ENCODE peak calls at places on chromosomes 12 and 14, in nine cellular contexts. L is AG10803; N is AG09309; O is left lung; A is left ventricle myocardium inferior; T is adrenal gland; F is CD8-positive, alpha-beta T cell; J is fibroblast of lung; Y is fibroblast of mammary gland. W is an unnamed sample.

GRCh38 chr12:53381739-53382630 is 2.0 kb downstream of the SP1 start:
- DNase-seq in L (peak; percentile 80), N (no peak), O (peak; percentile 58), A (peak; percentile 34), T (peak; percentile 88), F (no peak), J (peak; percentile 48), Y (peak; percentile 84), W (peak; percentile 77)

GRCh38 chr12:103326190-103326589 is 169.6 kb downstream of the C12orf42 start:
- DNase-seq in L (no peak), N (no peak), O (no peak), A (no peak), T (no peak), F (no peak), J (no peak), Y (no peak), W (no peak)

GRCh38 chr12:121034906-121035305 is 4.1 kb downstream of the OASL start:
- DNase-seq in L (no peak), N (no peak), O (no peak), A (no peak), T (no peak), F (no peak), J (no peak), Y (no peak), W (no peak)

GRCh38 chr12:82359115-82359478 is 768 bp downstream of the METTL25 start:
- DNase-seq in L (peak; percentile 8), N (no peak), O (no peak), A (no peak), T (no peak), F (no peak), J (peak; percentile 13), Y (no peak), W (peak; percentile 11)

GRCh38 chr12:92444763-92445162 is 258.0 kb upstream of the PLEKHG7 start:
- DNase-seq in L (no peak), N (no peak), O (peak; percentile 62), A (no peak), T (peak; percentile 45), F (no peak), J (no peak), Y (no peak), W (no peak)

GRCh38 chr14:55457496-55457895 is 17.1 kb upstream of the TBPL2 start:
- DNase-seq in L (no peak), N (no peak), O (no peak), A (no peak), T (no peak), F (no peak), J (no peak), Y (no peak), W (no peak)

GRCh38 chr12:101697197-101697929 is at the start of gene CHPT1:
- DNase-seq in L (peak; percentile 16), N (no peak), O (peak; percentile 79), A (peak; percentile 84), T (peak; percentile 86), F (peak; percentile 77), J (peak; percentile 32), Y (peak; percentile 19), W (no peak)

GRCh38 chr12:4908694-4909396 is 860 bp upstream of the KCNA1 start:
- DNase-seq in L (no peak), N (no peak), O (no peak), A (no peak), T (no peak), F (no peak), J (peak; percentile 36), Y (peak; percentile 44), W (no peak)

GRCh38 chr12:14417717-14418116 is 52.2 kb downstream of the ATF7IP start:
- DNase-seq in L (peak; percentile 86), N (peak; percentile 65), O (peak; percentile 52), A (peak; percentile 43), T (peak; percentile 83), F (peak; percentile 72), J (peak; percentile 93), Y (peak; percentile 93), W (peak; percentile 92)

GRCh38 chr14:68843471-68844209 is 50.8 kb upstream of the ZFP36L1 start:
- DNase-seq in L (peak; percentile 62), N (no peak), O (peak; percentile 81), A (peak; percentile 82), T (peak; percentile 83), F (peak; percentile 85), J (peak; percentile 53), Y (peak; percentile 65), W (peak; percentile 74)

GRCh38 chr14:44204061-44204815 is 302.8 kb downstream of the FSCB start:
- DNase-seq in L (no peak), N (no peak), O (no peak), A (no peak), T (no peak), F (no peak), J (peak; percentile 3), Y (no peak), W (peak; percentile 40)

GRCh38 chr12:89138048-89138852 is 214.1 kb downstream of the DUSP6 start:
- DNase-seq in L (peak; percentile 13), N (no peak), O (no peak), A (no peak), T (no peak), F (no peak), J (peak; percentile 52), Y (peak; percentile 61), W (peak; percentile 22)

GRCh38 chr12:106141452-106141851 is 2.7 kb upstream of the NUAK1 start:
- DNase-seq in L (peak; percentile 63), N (no peak), O (no peak), A (no peak), T (no peak), F (no peak), J (peak; percentile 47), Y (no peak), W (peak; percentile 39)

GRCh38 chr12:19783547-19784444 is 344.5 kb downstream of the AEBP2 start:
- DNase-seq in L (no peak), N (no peak), O (no peak), A (no peak), T (no peak), F (no peak), J (no peak), Y (no peak), W (no peak)

GRCh38 chr12:12266873-12267634 is at the start of gene LRP6:
- DNase-seq in L (peak; percentile 96), N (peak; percentile 86), O (peak; percentile 87), A (peak; percentile 92), T (peak; percentile 92), F (peak; percentile 83), J (peak; percentile 97), Y (peak; percentile 92), W (peak; percentile 96)

GRCh38 chr12:4271433-4272013 is 2.0 kb upstream of the CCND2 start:
- DNase-seq in L (no peak), N (no peak), O (no peak), A (no peak), T (no peak), F (peak; percentile 65), J (no peak), Y (peak; percentile 29), W (no peak)

DNA sequence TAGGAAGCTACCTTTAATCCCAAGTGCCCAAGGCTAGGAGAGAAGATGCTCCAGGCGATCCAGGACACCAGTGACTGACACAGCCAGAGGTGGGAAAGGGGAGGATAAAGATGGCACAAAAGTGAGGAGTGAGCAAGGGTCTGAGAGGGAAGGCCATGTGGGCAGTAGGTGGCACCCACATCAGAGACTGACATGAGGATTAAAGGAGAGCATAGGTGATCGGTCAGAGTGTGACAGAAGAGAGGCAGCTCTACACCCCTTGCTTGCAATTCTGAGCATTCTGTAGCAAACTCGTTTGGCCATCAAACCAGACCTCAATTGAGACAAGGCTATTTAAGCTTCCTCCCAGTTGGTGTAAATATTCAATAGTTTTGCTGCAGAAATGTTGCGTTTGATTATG is 724 bp upstream of the CD27 start:
- DNase-seq in L (no peak), N (no peak), O (no peak), A (no peak), T (no peak), F (no peak), J (no peak), Y (no peak), W (no peak)
- H3K4me3 ChIP-seq in L (no peak overlapping the region), N (no peak overlapping the region), O (no peak overlapping the region), A (no peak overlapping the region), T (no peak overlapping the region), F (peak overlapping the region; percentile 2), J (no peak overlapping the region), Y (no peak overlapping the region), W (no peak overlapping the region)

DNA sequence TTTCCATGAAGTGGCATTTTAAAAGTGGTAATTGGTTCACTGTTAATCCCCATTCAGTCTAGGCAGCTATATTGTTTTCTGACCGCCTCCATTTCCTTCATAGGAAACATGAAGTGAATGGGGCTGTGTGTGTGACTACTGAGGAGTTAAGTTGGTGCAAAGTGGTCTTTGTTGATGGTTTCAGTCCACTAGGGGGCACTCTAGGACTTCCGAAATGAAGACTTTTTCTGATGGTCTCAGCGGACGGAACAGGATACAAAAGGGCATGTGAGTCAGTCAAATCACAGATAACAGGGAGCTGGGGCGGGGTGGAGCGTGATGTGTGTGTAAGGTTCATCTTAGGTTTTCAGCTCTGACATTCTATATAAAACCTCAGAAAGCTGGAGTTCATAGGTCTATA is 240.1 kb upstream of the OR4E1 start:
- DNase-seq in L (peak; percentile 28), N (no peak), O (no peak), A (no peak), T (peak; percentile 72), F (peak; percentile 78), J (peak; percentile 15), Y (peak; percentile 71), W (peak; percentile 63)
- TF ChIP-seq CTCF in L (peak; percentile 51), N (peak; percentile 30), O (peak; percentile 48), A (peak; percentile 56), T (peak; percentile 46), F (peak; percentile 64), J (peak; percentile 46), Y (peak; percentile 65), W (peak; percentile 62)

DNA sequence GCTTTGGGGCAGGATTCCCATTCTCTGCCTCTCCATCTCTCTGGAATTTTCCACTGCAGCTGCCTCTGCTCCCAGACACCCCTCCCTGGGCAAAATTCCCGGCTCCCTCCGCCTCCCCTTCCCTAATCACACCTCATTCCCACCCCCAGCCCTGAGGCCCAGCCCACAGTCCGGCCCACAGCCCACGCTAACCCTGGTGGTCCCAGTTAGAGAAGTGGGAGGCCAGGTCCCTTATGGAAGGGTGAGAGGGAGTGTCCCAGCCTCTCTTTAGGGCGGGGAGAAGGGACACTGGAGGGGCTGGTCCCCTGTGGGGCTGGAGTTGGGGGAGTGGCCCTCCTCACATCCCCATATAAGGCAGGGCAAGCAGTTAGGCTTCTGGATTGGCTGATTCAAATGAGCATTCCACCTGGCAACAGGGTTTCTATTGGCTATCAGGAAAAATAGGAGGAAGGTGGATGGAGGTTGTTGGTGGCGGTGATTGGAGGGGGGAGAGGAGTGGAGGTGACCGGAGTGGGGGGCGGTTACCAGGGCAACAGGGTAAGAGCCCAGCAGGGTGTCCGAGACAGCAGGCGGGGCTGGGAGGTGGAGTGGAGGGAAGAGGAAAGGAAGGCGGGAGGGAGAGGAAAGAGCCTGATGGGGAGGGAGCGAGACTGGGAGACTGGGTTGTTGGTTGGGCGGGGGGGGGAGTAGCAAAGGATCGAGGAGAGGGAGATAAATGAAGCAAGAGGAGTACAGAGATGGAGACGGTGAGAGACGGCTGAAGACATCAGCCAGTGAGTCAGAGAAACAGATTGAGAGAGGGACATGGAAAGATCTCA is 1.9 kb upstream of the PTMS start:
- DNase-seq in L (peak; percentile 99), N (peak; percentile 98), O (peak; percentile 96), A (peak; percentile 93), T (peak; percentile 94), F (no peak), J (peak; percentile 100), Y (peak; percentile 99), W (peak; percentile 98)
- H3K4me3 ChIP-seq in L (peak overlapping the region; percentile 44), N (peak overlapping the region; percentile 31), O (peak overlapping the region; percentile 83), A (peak overlapping the region; percentile 92), T (no peak overlapping the region), F (no peak overlapping the region), J (peak overlapping the region; percentile 13), Y (peak overlapping the region; percentile 27), W (peak overlapping the region; percentile 50)

GRCh38 chr14:32368107-32368506 is 39.0 kb downstream of the AKAP6 start:
- DNase-seq in L (no peak), N (no peak), O (no peak), A (no peak), T (no peak), F (no peak), J (no peak), Y (no peak), W (no peak)
- TF ChIP-seq CTCF in L (no peak), N (no peak), O (no peak), A (no peak), T (no peak), F (no peak), J (no peak), Y (no peak), W (no peak)